ENCODE peak calls at places on chromosome 19, in ten cellular contexts. One of them, this sample, is unnamed. For H3K4me1, the result is how much of the 10 kb centered on the place peaks cover.

GRCh38 chr19:1650627-1651009 is 1.8 kb downstream of the TCF3 start:
- DNase-seq in OCI-LY7: peak
- DNase-seq in H1: no peak
- DNase-seq in heart right ventricle: no peak
- DNase-seq in mesendoderm: peak
- DNase-seq in adrenal gland: no peak
- DNase-seq in left lung: no peak
- DNase-seq in breast epithelium: no peak
- DNase-seq in trophoblast cell: no peak
- DNase-seq in mammary epithelial cell: no peak
- DNase-seq in this sample: no peak

GRCh38 chr19:29439688-29440550 is 85.9 kb upstream of the VSTM2B start:
- DNase-seq in OCI-LY7: no peak
- DNase-seq in H1: no peak
- DNase-seq in heart right ventricle: no peak
- DNase-seq in mesendoderm: no peak
- DNase-seq in adrenal gland: no peak
- DNase-seq in left lung: no peak
- DNase-seq in breast epithelium: no peak
- DNase-seq in trophoblast cell: no peak
- DNase-seq in mammary epithelial cell: no peak
- DNase-seq in this sample: no peak

GRCh38 chr19:36573948-36574726 is 1.0 kb upstream of the ZNF529 start:
- DNase-seq in OCI-LY7: no peak
- DNase-seq in H1: no peak
- DNase-seq in heart right ventricle: no peak
- DNase-seq in mesendoderm: peak
- DNase-seq in adrenal gland: peak
- DNase-seq in left lung: peak
- DNase-seq in breast epithelium: no peak
- DNase-seq in trophoblast cell: peak
- DNase-seq in mammary epithelial cell: peak
- DNase-seq in this sample: no peak

GRCh38 chr19:42124386-42124901 is 7.8 kb downstream of the POU2F2 start:
- DNase-seq in OCI-LY7: no peak
- DNase-seq in H1: no peak
- DNase-seq in heart right ventricle: no peak
- DNase-seq in mesendoderm: no peak
- DNase-seq in adrenal gland: no peak
- DNase-seq in left lung: no peak
- DNase-seq in breast epithelium: no peak
- DNase-seq in trophoblast cell: no peak
- DNase-seq in mammary epithelial cell: no peak
- DNase-seq in this sample: no peak

GRCh38 chr19:2096543-2097329 is at the start of gene IZUMO4:
- DNase-seq in OCI-LY7: peak
- DNase-seq in H1: peak
- DNase-seq in heart right ventricle: peak
- DNase-seq in mesendoderm: peak
- DNase-seq in adrenal gland: peak
- DNase-seq in left lung: peak
- DNase-seq in breast epithelium: peak
- DNase-seq in trophoblast cell: peak
- DNase-seq in mammary epithelial cell: peak
- DNase-seq in this sample: peak

GRCh38 chr19:46813570-46814358 is 25.4 kb upstream of the SLC1A5 start:
- DNase-seq in OCI-LY7: no peak
- DNase-seq in H1: no peak
- DNase-seq in heart right ventricle: peak
- DNase-seq in mesendoderm: no peak
- DNase-seq in adrenal gland: peak
- DNase-seq in left lung: peak
- DNase-seq in breast epithelium: peak
- DNase-seq in trophoblast cell: no peak
- DNase-seq in mammary epithelial cell: no peak
- DNase-seq in this sample: peak

GRCh38 chr19:2455481-2456300 is 1.1 kb downstream of the LMNB2 start:
- DNase-seq in OCI-LY7: peak
- DNase-seq in H1: no peak
- DNase-seq in heart right ventricle: peak
- DNase-seq in mesendoderm: no peak
- DNase-seq in adrenal gland: no peak
- DNase-seq in left lung: peak
- DNase-seq in breast epithelium: no peak
- DNase-seq in trophoblast cell: no peak
- DNase-seq in mammary epithelial cell: peak
- DNase-seq in this sample: peak

GRCh38 chr19:8881512-8881911 is 49.3 kb downstream of the MBD3L1 start:
- DNase-seq in OCI-LY7: no peak
- DNase-seq in H1: no peak
- DNase-seq in heart right ventricle: no peak
- DNase-seq in mesendoderm: no peak
- DNase-seq in adrenal gland: no peak
- DNase-seq in left lung: no peak
- DNase-seq in breast epithelium: no peak
- DNase-seq in trophoblast cell: no peak
- DNase-seq in mammary epithelial cell: no peak
- DNase-seq in this sample: no peak

GRCh38 chr19:46913852-46914430 is 53.1 kb downstream of the ARHGAP35 start:
- DNase-seq in OCI-LY7: peak
- DNase-seq in H1: no peak
- DNase-seq in heart right ventricle: no peak
- DNase-seq in mesendoderm: no peak
- DNase-seq in adrenal gland: no peak
- DNase-seq in left lung: no peak
- DNase-seq in breast epithelium: no peak
- DNase-seq in trophoblast cell: no peak
- DNase-seq in mammary epithelial cell: peak
- DNase-seq in this sample: no peak

GRCh38 chr19:35592226-35592625 is 6.3 kb downstream of the PMIS2 start:
- DNase-seq in OCI-LY7: peak
- DNase-seq in H1: peak
- DNase-seq in heart right ventricle: no peak
- DNase-seq in mesendoderm: peak
- DNase-seq in adrenal gland: peak
- DNase-seq in left lung: no peak
- DNase-seq in breast epithelium: no peak
- DNase-seq in trophoblast cell: peak
- DNase-seq in mammary epithelial cell: peak
- DNase-seq in this sample: no peak

GRCh38 chr19:13102416-13102665 is 317 bp downstream of the LYL1 start:
- DNase-seq in OCI-LY7: no peak
- DNase-seq in H1: no peak
- DNase-seq in heart right ventricle: no peak
- DNase-seq in mesendoderm: no peak
- DNase-seq in adrenal gland: no peak
- DNase-seq in left lung: no peak
- DNase-seq in breast epithelium: no peak
- DNase-seq in trophoblast cell: no peak
- DNase-seq in mammary epithelial cell: no peak
- DNase-seq in this sample: no peak
- H3K4me1 ChIP-seq in OCI-LY7: half or more
- H3K4me1 ChIP-seq in H1: under half
- H3K4me1 ChIP-seq in heart right ventricle: half or more
- H3K4me1 ChIP-seq in mesendoderm: under half
- H3K4me1 ChIP-seq in adrenal gland: under half
- H3K4me1 ChIP-seq in left lung: half or more
- H3K4me1 ChIP-seq in breast epithelium: under half
- H3K4me1 ChIP-seq in trophoblast cell: under half
- H3K4me1 ChIP-seq in mammary epithelial cell: under half
- H3K4me1 ChIP-seq in this sample: half or more

DNA sequence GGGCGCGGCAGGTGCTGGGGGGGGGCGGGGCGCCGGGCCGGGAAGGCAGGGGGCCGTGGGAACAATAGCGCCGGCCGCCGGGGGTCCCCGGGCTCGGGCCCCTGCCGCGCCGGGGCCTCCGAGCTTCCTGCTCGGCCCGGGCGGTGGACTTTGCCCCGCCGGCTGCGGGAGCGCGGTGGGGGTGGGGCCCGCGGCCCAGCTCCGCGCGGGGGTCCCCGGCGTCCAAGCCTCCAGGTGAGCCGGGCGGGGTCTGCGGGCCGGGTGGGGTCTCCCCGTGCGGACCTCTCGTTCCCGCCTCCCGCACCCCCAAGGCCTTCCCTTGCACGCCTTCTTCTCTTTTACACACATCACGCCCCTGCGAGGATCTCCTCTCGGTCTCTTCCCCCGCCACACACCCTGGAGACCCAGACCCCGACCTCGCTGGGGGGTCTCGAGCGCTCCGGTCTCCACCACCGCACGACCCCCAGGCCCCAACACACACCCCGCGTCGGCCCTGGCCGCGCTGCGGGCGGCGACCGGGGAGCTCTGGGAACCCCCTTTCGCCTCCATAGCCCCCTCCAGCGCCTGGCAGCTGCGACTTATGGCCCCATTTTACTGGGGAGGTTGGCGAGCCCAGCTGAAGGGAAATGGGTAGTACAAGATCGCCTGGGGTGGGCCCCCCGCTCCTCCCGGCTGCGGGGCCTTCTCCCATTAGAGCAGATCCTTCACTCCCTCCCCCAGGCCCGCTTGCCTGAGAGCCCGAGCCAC is 701 bp downstream of the CAMSAP3 start:
- DNase-seq in OCI-LY7: no peak
- DNase-seq in H1: peak
- DNase-seq in heart right ventricle: no peak
- DNase-seq in mesendoderm: no peak
- DNase-seq in adrenal gland: no peak
- DNase-seq in left lung: no peak
- DNase-seq in breast epithelium: no peak
- DNase-seq in trophoblast cell: no peak
- DNase-seq in mammary epithelial cell: no peak
- DNase-seq in this sample: no peak
- H3K4me3 ChIP-seq in OCI-LY7: peak
- H3K4me3 ChIP-seq in H1: peak
- H3K4me3 ChIP-seq in heart right ventricle: peak
- H3K4me3 ChIP-seq in mesendoderm: peak
- H3K4me3 ChIP-seq in adrenal gland: no peak
- H3K4me3 ChIP-seq in left lung: peak
- H3K4me3 ChIP-seq in breast epithelium: no peak
- H3K4me3 ChIP-seq in trophoblast cell: peak
- H3K4me3 ChIP-seq in mammary epithelial cell: peak
- H3K4me3 ChIP-seq in this sample: peak

GRCh38 chr19:52522555-52522954 is 4.9 kb upstream of the ZNF808 start:
- DNase-seq in OCI-LY7: no peak
- DNase-seq in H1: no peak
- DNase-seq in heart right ventricle: no peak
- DNase-seq in mesendoderm: peak
- DNase-seq in adrenal gland: no peak
- DNase-seq in left lung: no peak
- DNase-seq in breast epithelium: no peak
- DNase-seq in trophoblast cell: no peak
- DNase-seq in mammary epithelial cell: no peak
- DNase-seq in this sample: no peak
- H3K27ac ChIP-seq in OCI-LY7: no peak
- H3K27ac ChIP-seq in H1: no peak
- H3K27ac ChIP-seq in heart right ventricle: no peak
- H3K27ac ChIP-seq in mesendoderm: no peak
- H3K27ac ChIP-seq in adrenal gland: no peak
- H3K27ac ChIP-seq in left lung: no peak
- H3K27ac ChIP-seq in breast epithelium: no peak
- H3K27ac ChIP-seq in trophoblast cell: no peak
- H3K27ac ChIP-seq in mammary epithelial cell: no peak
- H3K27ac ChIP-seq in this sample: no peak

GRCh38 chr19:45099465-45100201 is 6.7 kb downstream of the PPP1R37 start:
- DNase-seq in OCI-LY7: no peak
- DNase-seq in H1: no peak
- DNase-seq in heart right ventricle: no peak
- DNase-seq in mesendoderm: no peak
- DNase-seq in adrenal gland: peak
- DNase-seq in left lung: no peak
- DNase-seq in breast epithelium: no peak
- DNase-seq in trophoblast cell: no peak
- DNase-seq in mammary epithelial cell: peak
- DNase-seq in this sample: no peak
- H3K4me1 ChIP-seq in OCI-LY7: under half
- H3K4me1 ChIP-seq in H1: under half
- H3K4me1 ChIP-seq in heart right ventricle: half or more
- H3K4me1 ChIP-seq in mesendoderm: under half
- H3K4me1 ChIP-seq in adrenal gland: half or more
- H3K4me1 ChIP-seq in left lung: half or more
- H3K4me1 ChIP-seq in breast epithelium: under half
- H3K4me1 ChIP-seq in trophoblast cell: under half
- H3K4me1 ChIP-seq in mammary epithelial cell: under half
- H3K4me1 ChIP-seq in this sample: half or more

GRCh38 chr19:18790566-18791314 is at the start of gene COMP:
- DNase-seq in OCI-LY7: no peak
- DNase-seq in H1: peak
- DNase-seq in heart right ventricle: no peak
- DNase-seq in mesendoderm: no peak
- DNase-seq in adrenal gland: no peak
- DNase-seq in left lung: no peak
- DNase-seq in breast epithelium: no peak
- DNase-seq in trophoblast cell: no peak
- DNase-seq in mammary epithelial cell: no peak
- DNase-seq in this sample: no peak

GRCh38 chr19:18788782-18789421 is 2.2 kb downstream of the COMP start:
- DNase-seq in OCI-LY7: no peak
- DNase-seq in H1: no peak
- DNase-seq in heart right ventricle: no peak
- DNase-seq in mesendoderm: no peak
- DNase-seq in adrenal gland: no peak
- DNase-seq in left lung: no peak
- DNase-seq in breast epithelium: no peak
- DNase-seq in trophoblast cell: no peak
- DNase-seq in mammary epithelial cell: no peak
- DNase-seq in this sample: no peak

GRCh38 chr19:18789422-18789832 is 1.7 kb downstream of the COMP start:
- DNase-seq in OCI-LY7: no peak
- DNase-seq in H1: no peak
- DNase-seq in heart right ventricle: no peak
- DNase-seq in mesendoderm: no peak
- DNase-seq in adrenal gland: no peak
- DNase-seq in left lung: no peak
- DNase-seq in breast epithelium: no peak
- DNase-seq in trophoblast cell: no peak
- DNase-seq in mammary epithelial cell: no peak
- DNase-seq in this sample: no peak

GRCh38 chr19:18791315-18791678 is 192 bp upstream of the COMP start:
- DNase-seq in OCI-LY7: no peak
- DNase-seq in H1: no peak
- DNase-seq in heart right ventricle: no peak
- DNase-seq in mesendoderm: no peak
- DNase-seq in adrenal gland: no peak
- DNase-seq in left lung: no peak
- DNase-seq in breast epithelium: no peak
- DNase-seq in trophoblast cell: no peak
- DNase-seq in mammary epithelial cell: no peak
- DNase-seq in this sample: no peak

DNA sequence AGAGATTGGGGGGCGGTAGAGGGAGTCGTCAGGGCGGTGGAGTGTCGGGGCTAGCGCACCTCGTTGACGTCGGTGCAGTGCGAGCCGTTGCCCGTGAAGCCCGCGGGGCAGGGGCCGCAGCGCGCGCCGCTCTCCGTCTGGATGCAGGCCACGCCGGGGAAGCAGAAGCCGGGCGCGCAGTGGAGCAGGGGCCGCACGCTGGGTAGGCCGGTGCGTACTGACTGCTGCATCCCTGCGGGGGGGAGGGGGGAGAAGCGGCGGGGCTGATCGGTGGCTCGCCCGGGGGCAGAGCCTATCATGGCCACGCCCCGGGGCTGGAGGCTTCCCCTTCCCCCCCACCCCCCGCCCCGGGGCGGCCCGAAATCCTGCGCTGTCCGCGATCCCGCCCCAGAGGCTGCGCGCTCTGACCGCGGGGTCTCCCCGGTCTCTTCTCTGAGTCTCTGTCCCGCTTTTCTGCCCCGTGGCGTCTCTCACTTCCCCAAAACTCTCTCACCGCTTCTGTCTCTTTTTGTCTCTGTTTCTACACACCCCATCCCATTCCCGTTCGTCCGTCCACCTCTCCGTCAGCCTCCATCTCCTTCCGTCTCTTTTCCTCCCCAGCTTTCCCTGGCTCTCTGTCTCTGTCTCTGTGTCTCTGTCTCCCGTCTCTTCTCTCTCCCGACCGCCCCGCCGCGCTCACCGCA is 1.1 kb downstream of the COMP start:
- DNase-seq in OCI-LY7: no peak
- DNase-seq in H1: peak
- DNase-seq in heart right ventricle: no peak
- DNase-seq in mesendoderm: peak
- DNase-seq in adrenal gland: no peak
- DNase-seq in left lung: no peak
- DNase-seq in breast epithelium: no peak
- DNase-seq in trophoblast cell: no peak
- DNase-seq in mammary epithelial cell: no peak
- DNase-seq in this sample: no peak
- H3K4me3 ChIP-seq in OCI-LY7: no peak
- H3K4me3 ChIP-seq in H1: peak
- H3K4me3 ChIP-seq in heart right ventricle: peak
- H3K4me3 ChIP-seq in mesendoderm: no peak
- H3K4me3 ChIP-seq in adrenal gland: peak
- H3K4me3 ChIP-seq in left lung: no peak
- H3K4me3 ChIP-seq in breast epithelium: peak
- H3K4me3 ChIP-seq in trophoblast cell: no peak
- H3K4me3 ChIP-seq in mammary epithelial cell: no peak
- H3K4me3 ChIP-seq in this sample: peak

This sample was measured in lower lobe of right lung.